ENCODE peak calls at places on chromosomes 5 and 9, in nine cellular contexts. One of them, this sample, is unnamed.

GRCh38 chr5:116454417-116454927 is 120.2 kb downstream of the SEMA6A start:
- DNase-seq in hypothalamus: no peak
- DNase-seq in NCI-H2029 treated with DMSO at 0.1 percent for 48 hours: no peak
- DNase-seq in NCI-H446 treated with DMSO at 0.1 percent for 48 hours: no peak
- DNase-seq in activated T-helper 1 cell treated with anti-CD3 and anti-CD28 coated beads, Interleukin-2, amount 50 U/mL, for 16 hours: no peak
- DNase-seq in NCI-H1092: no peak
- DNase-seq in activated CD8-positive, alpha-beta memory T cell treated with anti-CD3 and anti-CD28 coated beads, Interleukin-2, amount 50 U/mL, for 4 hours: no peak
- DNase-seq in ascending aorta: no peak
- DNase-seq in neural crest cell: no peak
- DNase-seq in this sample: no peak

GRCh38 chr9:121075251-121076036 is 689 bp downstream of the CNTRL start:
- DNase-seq in hypothalamus: no peak
- DNase-seq in NCI-H2029 treated with DMSO at 0.1 percent for 48 hours: peak
- DNase-seq in ascending aorta: no peak
- DNase-seq in NCI-H1092: no peak
- DNase-seq in NCI-H446 treated with DMSO at 0.1 percent for 48 hours: no peak
- DNase-seq in neural crest cell: no peak
- DNase-seq in activated CD8-positive, alpha-beta memory T cell treated with anti-CD3 and anti-CD28 coated beads, Interleukin-2, amount 50 U/mL, for 4 hours: no peak
- DNase-seq in activated T-helper 1 cell treated with anti-CD3 and anti-CD28 coated beads, Interleukin-2, amount 50 U/mL, for 16 hours: no peak
- DNase-seq in this sample: no peak

GRCh38 chr9:88075966-88076285 is 62.3 kb downstream of the SPATA31C2 start:
- DNase-seq in activated CD8-positive, alpha-beta memory T cell treated with anti-CD3 and anti-CD28 coated beads, Interleukin-2, amount 50 U/mL, for 4 hours: no peak
- DNase-seq in ascending aorta: no peak
- DNase-seq in NCI-H446 treated with DMSO at 0.1 percent for 48 hours: no peak
- DNase-seq in activated T-helper 1 cell treated with anti-CD3 and anti-CD28 coated beads, Interleukin-2, amount 50 U/mL, for 16 hours: no peak
- DNase-seq in NCI-H2029 treated with DMSO at 0.1 percent for 48 hours: no peak
- DNase-seq in neural crest cell: no peak
- DNase-seq in hypothalamus: no peak
- DNase-seq in NCI-H1092: no peak
- DNase-seq in this sample: no peak

GRCh38 chr5:989961-990530 is 18.6 kb upstream of the NKD2 start:
- DNase-seq in NCI-H446 treated with DMSO at 0.1 percent for 48 hours: no peak
- DNase-seq in activated CD8-positive, alpha-beta memory T cell treated with anti-CD3 and anti-CD28 coated beads, Interleukin-2, amount 50 U/mL, for 4 hours: no peak
- DNase-seq in ascending aorta: peak
- DNase-seq in neural crest cell: peak
- DNase-seq in hypothalamus: peak
- DNase-seq in NCI-H2029 treated with DMSO at 0.1 percent for 48 hours: no peak
- DNase-seq in activated T-helper 1 cell treated with anti-CD3 and anti-CD28 coated beads, Interleukin-2, amount 50 U/mL, for 16 hours: no peak
- DNase-seq in NCI-H1092: no peak
- DNase-seq in this sample: no peak

GRCh38 chr9:70195456-70195855 is 63.3 kb upstream of the SMC5 start:
- DNase-seq in NCI-H2029 treated with DMSO at 0.1 percent for 48 hours: no peak
- DNase-seq in NCI-H446 treated with DMSO at 0.1 percent for 48 hours: no peak
- DNase-seq in hypothalamus: no peak
- DNase-seq in activated T-helper 1 cell treated with anti-CD3 and anti-CD28 coated beads, Interleukin-2, amount 50 U/mL, for 16 hours: no peak
- DNase-seq in NCI-H1092: no peak
- DNase-seq in ascending aorta: no peak
- DNase-seq in neural crest cell: no peak
- DNase-seq in activated CD8-positive, alpha-beta memory T cell treated with anti-CD3 and anti-CD28 coated beads, Interleukin-2, amount 50 U/mL, for 4 hours: no peak
- DNase-seq in this sample: no peak

GRCh38 chr5:21802869-21803490 is 1050.2 kb downstream of the CDH12 start:
- DNase-seq in activated CD8-positive, alpha-beta memory T cell treated with anti-CD3 and anti-CD28 coated beads, Interleukin-2, amount 50 U/mL, for 4 hours: no peak
- DNase-seq in activated T-helper 1 cell treated with anti-CD3 and anti-CD28 coated beads, Interleukin-2, amount 50 U/mL, for 16 hours: no peak
- DNase-seq in NCI-H1092: peak
- DNase-seq in neural crest cell: no peak
- DNase-seq in NCI-H446 treated with DMSO at 0.1 percent for 48 hours: peak
- DNase-seq in hypothalamus: no peak
- DNase-seq in ascending aorta: no peak
- DNase-seq in NCI-H2029 treated with DMSO at 0.1 percent for 48 hours: peak
- DNase-seq in this sample: no peak

GRCh38 chr5:106288977-106289376 is 1381.8 kb downstream of the EFNA5 start:
- DNase-seq in NCI-H446 treated with DMSO at 0.1 percent for 48 hours: no peak
- DNase-seq in NCI-H2029 treated with DMSO at 0.1 percent for 48 hours: no peak
- DNase-seq in hypothalamus: no peak
- DNase-seq in NCI-H1092: no peak
- DNase-seq in ascending aorta: no peak
- DNase-seq in activated CD8-positive, alpha-beta memory T cell treated with anti-CD3 and anti-CD28 coated beads, Interleukin-2, amount 50 U/mL, for 4 hours: no peak
- DNase-seq in activated T-helper 1 cell treated with anti-CD3 and anti-CD28 coated beads, Interleukin-2, amount 50 U/mL, for 16 hours: no peak
- DNase-seq in neural crest cell: no peak
- DNase-seq in this sample: no peak

GRCh38 chr9:536597-537511 is 304.6 kb upstream of the DMRT1 start:
- DNase-seq in NCI-H1092: peak
- DNase-seq in ascending aorta: no peak
- DNase-seq in NCI-H2029 treated with DMSO at 0.1 percent for 48 hours: no peak
- DNase-seq in neural crest cell: no peak
- DNase-seq in hypothalamus: no peak
- DNase-seq in activated T-helper 1 cell treated with anti-CD3 and anti-CD28 coated beads, Interleukin-2, amount 50 U/mL, for 16 hours: no peak
- DNase-seq in NCI-H446 treated with DMSO at 0.1 percent for 48 hours: no peak
- DNase-seq in activated CD8-positive, alpha-beta memory T cell treated with anti-CD3 and anti-CD28 coated beads, Interleukin-2, amount 50 U/mL, for 4 hours: no peak
- DNase-seq in this sample: no peak

GRCh38 chr5:34657550-34657921 is 1.4 kb downstream of the RAI14 start:
- DNase-seq in neural crest cell: peak
- DNase-seq in activated CD8-positive, alpha-beta memory T cell treated with anti-CD3 and anti-CD28 coated beads, Interleukin-2, amount 50 U/mL, for 4 hours: no peak
- DNase-seq in NCI-H1092: no peak
- DNase-seq in NCI-H2029 treated with DMSO at 0.1 percent for 48 hours: no peak
- DNase-seq in activated T-helper 1 cell treated with anti-CD3 and anti-CD28 coated beads, Interleukin-2, amount 50 U/mL, for 16 hours: no peak
- DNase-seq in ascending aorta: no peak
- DNase-seq in NCI-H446 treated with DMSO at 0.1 percent for 48 hours: no peak
- DNase-seq in hypothalamus: no peak
- DNase-seq in this sample: no peak

GRCh38 chr5:1000329-1000728 is 8.3 kb upstream of the NKD2 start:
- DNase-seq in ascending aorta: peak
- DNase-seq in NCI-H2029 treated with DMSO at 0.1 percent for 48 hours: no peak
- DNase-seq in NCI-H1092: no peak
- DNase-seq in neural crest cell: no peak
- DNase-seq in hypothalamus: no peak
- DNase-seq in activated T-helper 1 cell treated with anti-CD3 and anti-CD28 coated beads, Interleukin-2, amount 50 U/mL, for 16 hours: no peak
- DNase-seq in NCI-H446 treated with DMSO at 0.1 percent for 48 hours: no peak
- DNase-seq in activated CD8-positive, alpha-beta memory T cell treated with anti-CD3 and anti-CD28 coated beads, Interleukin-2, amount 50 U/mL, for 4 hours: no peak
- DNase-seq in this sample: no peak

GRCh38 chr9:38107811-38108304 is 38.8 kb upstream of the SHB start:
- DNase-seq in ascending aorta: no peak
- DNase-seq in NCI-H2029 treated with DMSO at 0.1 percent for 48 hours: peak
- DNase-seq in NCI-H446 treated with DMSO at 0.1 percent for 48 hours: no peak
- DNase-seq in activated T-helper 1 cell treated with anti-CD3 and anti-CD28 coated beads, Interleukin-2, amount 50 U/mL, for 16 hours: no peak
- DNase-seq in NCI-H1092: no peak
- DNase-seq in neural crest cell: no peak
- DNase-seq in hypothalamus: no peak
- DNase-seq in activated CD8-positive, alpha-beta memory T cell treated with anti-CD3 and anti-CD28 coated beads, Interleukin-2, amount 50 U/mL, for 4 hours: no peak
- DNase-seq in this sample: no peak

GRCh38 chr5:143714629-143715028 is 97.3 kb upstream of the HMHB1 start:
- DNase-seq in hypothalamus: no peak
- DNase-seq in neural crest cell: no peak
- DNase-seq in activated CD8-positive, alpha-beta memory T cell treated with anti-CD3 and anti-CD28 coated beads, Interleukin-2, amount 50 U/mL, for 4 hours: no peak
- DNase-seq in ascending aorta: no peak
- DNase-seq in NCI-H446 treated with DMSO at 0.1 percent for 48 hours: no peak
- DNase-seq in activated T-helper 1 cell treated with anti-CD3 and anti-CD28 coated beads, Interleukin-2, amount 50 U/mL, for 16 hours: no peak
- DNase-seq in NCI-H2029 treated with DMSO at 0.1 percent for 48 hours: no peak
- DNase-seq in NCI-H1092: no peak
- DNase-seq in this sample: no peak

GRCh38 chr5:115214541-115214940 is 44.8 kb upstream of the TRIM36 start:
- DNase-seq in neural crest cell: no peak
- DNase-seq in ascending aorta: no peak
- DNase-seq in hypothalamus: no peak
- DNase-seq in NCI-H446 treated with DMSO at 0.1 percent for 48 hours: no peak
- DNase-seq in activated T-helper 1 cell treated with anti-CD3 and anti-CD28 coated beads, Interleukin-2, amount 50 U/mL, for 16 hours: no peak
- DNase-seq in activated CD8-positive, alpha-beta memory T cell treated with anti-CD3 and anti-CD28 coated beads, Interleukin-2, amount 50 U/mL, for 4 hours: no peak
- DNase-seq in NCI-H1092: no peak
- DNase-seq in NCI-H2029 treated with DMSO at 0.1 percent for 48 hours: no peak
- DNase-seq in this sample: no peak

GRCh38 chr9:27088981-27089380 is 20.0 kb upstream of the TEK start:
- DNase-seq in neural crest cell: no peak
- DNase-seq in activated T-helper 1 cell treated with anti-CD3 and anti-CD28 coated beads, Interleukin-2, amount 50 U/mL, for 16 hours: no peak
- DNase-seq in hypothalamus: no peak
- DNase-seq in NCI-H2029 treated with DMSO at 0.1 percent for 48 hours: no peak
- DNase-seq in activated CD8-positive, alpha-beta memory T cell treated with anti-CD3 and anti-CD28 coated beads, Interleukin-2, amount 50 U/mL, for 4 hours: no peak
- DNase-seq in ascending aorta: no peak
- DNase-seq in NCI-H1092: no peak
- DNase-seq in NCI-H446 treated with DMSO at 0.1 percent for 48 hours: no peak
- DNase-seq in this sample: no peak

GRCh38 chr5:65721050-65721774 is 697 bp downstream of the SGTB start:
- DNase-seq in activated CD8-positive, alpha-beta memory T cell treated with anti-CD3 and anti-CD28 coated beads, Interleukin-2, amount 50 U/mL, for 4 hours: peak
- DNase-seq in neural crest cell: peak
- DNase-seq in ascending aorta: peak
- DNase-seq in activated T-helper 1 cell treated with anti-CD3 and anti-CD28 coated beads, Interleukin-2, amount 50 U/mL, for 16 hours: no peak
- DNase-seq in NCI-H2029 treated with DMSO at 0.1 percent for 48 hours: no peak
- DNase-seq in NCI-H1092: peak
- DNase-seq in hypothalamus: peak
- DNase-seq in NCI-H446 treated with DMSO at 0.1 percent for 48 hours: peak
- DNase-seq in this sample: peak

GRCh38 chr9:137449931-137450537 is 8.9 kb upstream of the ENTPD8 start:
- DNase-seq in hypothalamus: no peak
- DNase-seq in NCI-H446 treated with DMSO at 0.1 percent for 48 hours: no peak
- DNase-seq in neural crest cell: no peak
- DNase-seq in NCI-H2029 treated with DMSO at 0.1 percent for 48 hours: no peak
- DNase-seq in NCI-H1092: no peak
- DNase-seq in ascending aorta: no peak
- DNase-seq in activated T-helper 1 cell treated with anti-CD3 and anti-CD28 coated beads, Interleukin-2, amount 50 U/mL, for 16 hours: no peak
- DNase-seq in activated CD8-positive, alpha-beta memory T cell treated with anti-CD3 and anti-CD28 coated beads, Interleukin-2, amount 50 U/mL, for 4 hours: peak
- DNase-seq in this sample: no peak

GRCh38 chr9:138077898-138078540 is 200.4 kb downstream of the CACNA1B start:
- DNase-seq in NCI-H1092: no peak
- DNase-seq in hypothalamus: no peak
- DNase-seq in activated CD8-positive, alpha-beta memory T cell treated with anti-CD3 and anti-CD28 coated beads, Interleukin-2, amount 50 U/mL, for 4 hours: no peak
- DNase-seq in NCI-H446 treated with DMSO at 0.1 percent for 48 hours: no peak
- DNase-seq in activated T-helper 1 cell treated with anti-CD3 and anti-CD28 coated beads, Interleukin-2, amount 50 U/mL, for 16 hours: no peak
- DNase-seq in ascending aorta: no peak
- DNase-seq in neural crest cell: no peak
- DNase-seq in NCI-H2029 treated with DMSO at 0.1 percent for 48 hours: no peak
- DNase-seq in this sample: no peak

GRCh38 chr5:73387630-73388370 is 60.8 kb downstream of the FOXD1 start:
- DNase-seq in NCI-H1092: no peak
- DNase-seq in NCI-H2029 treated with DMSO at 0.1 percent for 48 hours: peak
- DNase-seq in neural crest cell: no peak
- DNase-seq in activated CD8-positive, alpha-beta memory T cell treated with anti-CD3 and anti-CD28 coated beads, Interleukin-2, amount 50 U/mL, for 4 hours: no peak
- DNase-seq in hypothalamus: no peak
- DNase-seq in ascending aorta: no peak
- DNase-seq in NCI-H446 treated with DMSO at 0.1 percent for 48 hours: no peak
- DNase-seq in activated T-helper 1 cell treated with anti-CD3 and anti-CD28 coated beads, Interleukin-2, amount 50 U/mL, for 16 hours: no peak
- DNase-seq in this sample: no peak

This sample was measured in stimulated activated effector memory CD8-positive, alpha-beta T cell treated with anti-CD3 and anti-CD28 coated beads, Interleukin-12 subunit alpha, Interleukin-12 subunit beta, amount 100 ng/mL, for 72 hours.